ENCODE peak calls at places on chromosomes 16 and 17, in nine cellular contexts. O is NCI-H446; U is kidney glomerular epithelial cell; D is A549; F is naive thymus-derived CD8-positive, alpha-beta T cell; K is GF-D8; W is mucosa of descending colon; R is GM12865; Q is myocyte. Z is an unnamed sample.

GRCh38 chr17:33267279-33267790 is 25.8 kb downstream of the ASIC2 start:
- DNase-seq in D (peak; percentile 55), F (no peak), Q (peak; percentile 23), W (no peak), K (no peak), U (peak; percentile 98), R (no peak), O (no peak), Z (peak; percentile 27)

GRCh38 chr16:22355487-22355908 is 18.9 kb downstream of the CDR2 start:
- DNase-seq in W (no peak), U (no peak), Q (no peak), F (no peak), R (peak; percentile 68), O (no peak), K (no peak), D (no peak), Z (no peak)

GRCh38 chr16:72291121-72291520 is 119.2 kb upstream of the PMFBP1 start:
- DNase-seq in U (peak; percentile 51), Q (peak; percentile 60), W (no peak), K (no peak), D (peak; percentile 6), F (no peak), R (no peak), O (no peak), Z (peak; percentile 10)

GRCh38 chr16:56193951-56194726 is 2.9 kb downstream of the GNAO1 start:
- DNase-seq in K (no peak), O (peak; percentile 82), R (peak; percentile 39), F (peak; percentile 53), U (peak; percentile 61), W (peak; percentile 74), Q (peak; percentile 12), D (peak; percentile 54), Z (no peak)

GRCh38 chr17:41278176-41278955 is 2.9 kb downstream of the KRTAP9-7 start:
- DNase-seq in K (no peak), F (no peak), R (no peak), O (no peak), W (no peak), D (no peak), Q (no peak), U (peak; percentile 81), Z (no peak)

GRCh38 chr17:17004251-17004996 is 32.5 kb upstream of the TNFRSF13B start:
- DNase-seq in K (no peak), F (no peak), R (no peak), U (no peak), Q (no peak), D (no peak), W (peak; percentile 21), O (no peak), Z (no peak)

GRCh38 chr17:2905269-2905668 is 109.0 kb downstream of the RAP1GAP2 start:
- DNase-seq in D (no peak), R (no peak), K (peak; percentile 10), W (no peak), O (no peak), U (no peak), F (no peak), Q (no peak), Z (no peak)

GRCh38 chr17:3983945-3984484 is 19.8 kb upstream of the ATP2A3 start:
- DNase-seq in D (no peak), F (no peak), W (no peak), O (no peak), Q (no peak), U (no peak), R (peak; percentile 38), K (peak; percentile 31), Z (no peak)

GRCh38 chr17:62705116-62705515 is 77.6 kb downstream of the MRC2 start:
- DNase-seq in F (no peak), W (no peak), U (no peak), K (no peak), R (no peak), D (no peak), Q (peak; percentile 17), O (no peak), Z (no peak)

GRCh38 chr17:5418858-5419355 is 555 bp downstream of the NUP88 start:
- DNase-seq in W (no peak), K (peak; percentile 21), O (peak; percentile 22), Q (peak; percentile 38), F (peak; percentile 29), R (peak; percentile 93), D (no peak), U (peak; percentile 60), Z (peak; percentile 74)

GRCh38 chr17:60039509-60040442 is 38.9 kb downstream of the HEATR6 start:
- DNase-seq in O (no peak), F (no peak), U (no peak), D (no peak), W (no peak), K (no peak), Q (no peak), R (no peak), Z (no peak)

GRCh38 chr16:58499615-58500328 is at the start of gene NDRG4:
- DNase-seq in D (peak; percentile 92), F (no peak), R (peak; percentile 78), W (peak; percentile 57), U (peak; percentile 53), O (peak; percentile 36), K (no peak), Q (peak; percentile 63), Z (peak; percentile 87)

GRCh38 chr17:48804936-48805411 is 12.1 kb downstream of the TTLL6 start:
- DNase-seq in O (peak; percentile 60), U (peak; percentile 4), Q (peak; percentile 56), K (no peak), W (peak; percentile 88), R (peak; percentile 66), F (peak; percentile 60), D (peak; percentile 96), Z (peak; percentile 58)

GRCh38 chr16:85828166-85828565 is 28.7 kb downstream of the COX4I1 start:
- DNase-seq in U (no peak), Q (no peak), F (no peak), W (peak; percentile 24), K (no peak), R (no peak), D (no peak), O (no peak), Z (no peak)

GRCh38 chr17:10316986-10317834 is 55.6 kb downstream of the MYH13 start:
- DNase-seq in U (no peak), F (no peak), Q (peak; percentile 87), D (peak; percentile 50), R (peak; percentile 59), W (peak; percentile 72), K (no peak), O (peak; percentile 13), Z (peak; percentile 48)

GRCh38 chr17:17304521-17304985 is 1.4 kb downstream of the NT5M start:
- DNase-seq in K (peak; percentile 87), R (peak; percentile 31), Q (peak; percentile 56), U (no peak), F (no peak), O (no peak), D (no peak), W (no peak), Z (no peak)

GRCh38 chr17:8420041-8420934 is 15.4 kb upstream of the NDEL1 start:
- DNase-seq in W (peak; percentile 45), F (no peak), Q (peak; percentile 91), U (no peak), D (no peak), O (no peak), R (no peak), K (no peak), Z (peak; percentile 52)

GRCh38 chr16:68374251-68374805 is 63.5 kb downstream of the PRMT7 start:
- DNase-seq in R (no peak), O (no peak), D (no peak), K (no peak), U (no peak), F (no peak), W (no peak), Q (no peak), Z (no peak)

GRCh38 chr16:84423416-84423837 is 55.1 kb downstream of the ATP2C2 start:
- DNase-seq in K (peak; percentile 4), U (peak; percentile 6), W (no peak), O (peak; percentile 44), Q (peak; percentile 9), F (no peak), D (peak; percentile 66), R (peak; percentile 65), Z (peak; percentile 28)

GRCh38 chr17:77247048-77247541 is 106.3 kb downstream of the SEC14L1 start:
- DNase-seq in F (peak; percentile 91), O (peak; percentile 93), U (peak; percentile 41), K (no peak), Q (peak; percentile 81), R (peak; percentile 90), W (peak; percentile 89), D (peak; percentile 82), Z (peak; percentile 49)

GRCh38 chr16:86930001-86930400 is 351.7 kb downstream of the FOXL1 start:
- DNase-seq in W (no peak), O (no peak), F (no peak), D (no peak), K (no peak), R (no peak), Q (peak; percentile 10), U (no peak), Z (no peak)

GRCh38 chr17:77271421-77271820 is 130.7 kb downstream of the SEC14L1 start:
- DNase-seq in F (no peak), W (no peak), U (no peak), O (no peak), R (no peak), D (no peak), Q (no peak), K (no peak), Z (no peak)

Z was measured in SW480.